ENCODE peak calls at places on chromosomes 3 and 15, in five cellular contexts. One of them, this sample, is unnamed.

GRCh38 chr3:122415104-122415744 is 638 bp downstream of the WDR5B start:
- DNase-seq in SK-N-MC: no peak
- DNase-seq in AG04450: no peak
- DNase-seq in IMR-90: peak
- DNase-seq in heart left ventricle: no peak
- DNase-seq in this sample: no peak

GRCh38 chr3:126131881-126132750 is 48.2 kb upstream of the SLC41A3 start:
- DNase-seq in AG04450: no peak
- DNase-seq in IMR-90: no peak
- DNase-seq in heart left ventricle: no peak
- DNase-seq in SK-N-MC: no peak
- DNase-seq in this sample: no peak

GRCh38 chr15:47674576-47675232 is 42.6 kb upstream of the SEMA6D start:
- DNase-seq in heart left ventricle: no peak
- DNase-seq in IMR-90: no peak
- DNase-seq in AG04450: no peak
- DNase-seq in SK-N-MC: no peak
- DNase-seq in this sample: no peak

GRCh38 chr3:27533718-27534578 is 49.8 kb upstream of the SLC4A7 start:
- DNase-seq in SK-N-MC: no peak
- DNase-seq in IMR-90: peak
- DNase-seq in AG04450: peak
- DNase-seq in heart left ventricle: peak
- DNase-seq in this sample: no peak

GRCh38 chr15:93042691-93043378 is 46.2 kb downstream of the RGMA start:
- DNase-seq in heart left ventricle: peak
- DNase-seq in SK-N-MC: no peak
- DNase-seq in IMR-90: no peak
- DNase-seq in AG04450: no peak
- DNase-seq in this sample: no peak

GRCh38 chr3:15557511-15557946 is 36.0 kb upstream of the COLQ start:
- DNase-seq in SK-N-MC: peak
- DNase-seq in heart left ventricle: no peak
- DNase-seq in IMR-90: peak
- DNase-seq in AG04450: peak
- DNase-seq in this sample: no peak

GRCh38 chr3:106025151-106025722 is 156.4 kb upstream of the CBLB start:
- DNase-seq in heart left ventricle: peak
- DNase-seq in SK-N-MC: no peak
- DNase-seq in IMR-90: peak
- DNase-seq in AG04450: no peak
- DNase-seq in this sample: no peak

GRCh38 chr15:61195116-61196002 is 33.7 kb downstream of the RORA start:
- DNase-seq in SK-N-MC: peak
- DNase-seq in heart left ventricle: no peak
- DNase-seq in AG04450: no peak
- DNase-seq in IMR-90: peak
- DNase-seq in this sample: no peak

GRCh38 chr3:138942861-138943623 is 3.9 kb downstream of the FOXL2 start:
- DNase-seq in heart left ventricle: no peak
- DNase-seq in SK-N-MC: no peak
- DNase-seq in IMR-90: no peak
- DNase-seq in AG04450: no peak
- DNase-seq in this sample: no peak

GRCh38 chr3:122273498-122273897 is 51.5 kb upstream of the CSTA start:
- DNase-seq in heart left ventricle: no peak
- DNase-seq in IMR-90: no peak
- DNase-seq in AG04450: no peak
- DNase-seq in SK-N-MC: no peak
- DNase-seq in this sample: no peak

GRCh38 chr3:53628546-53629395 is 134.4 kb downstream of the CACNA1D start:
- DNase-seq in IMR-90: no peak
- DNase-seq in heart left ventricle: no peak
- DNase-seq in SK-N-MC: no peak
- DNase-seq in AG04450: no peak
- DNase-seq in this sample: no peak

GRCh38 chr3:56899078-56899477 is 97.3 kb upstream of the ARHGEF3 start:
- DNase-seq in IMR-90: no peak
- DNase-seq in SK-N-MC: no peak
- DNase-seq in heart left ventricle: no peak
- DNase-seq in AG04450: no peak
- DNase-seq in this sample: no peak

GRCh38 chr15:37219211-37219701 is 118.9 kb upstream of the MEIS2 start:
- DNase-seq in AG04450: no peak
- DNase-seq in IMR-90: no peak
- DNase-seq in SK-N-MC: no peak
- DNase-seq in heart left ventricle: no peak
- DNase-seq in this sample: no peak
- H3K27ac ChIP-seq in AG04450: no peak
- H3K27ac ChIP-seq in IMR-90: no peak
- H3K27ac ChIP-seq in SK-N-MC: no peak
- H3K27ac ChIP-seq in heart left ventricle: no peak
- H3K27ac ChIP-seq in this sample: peak

DNA sequence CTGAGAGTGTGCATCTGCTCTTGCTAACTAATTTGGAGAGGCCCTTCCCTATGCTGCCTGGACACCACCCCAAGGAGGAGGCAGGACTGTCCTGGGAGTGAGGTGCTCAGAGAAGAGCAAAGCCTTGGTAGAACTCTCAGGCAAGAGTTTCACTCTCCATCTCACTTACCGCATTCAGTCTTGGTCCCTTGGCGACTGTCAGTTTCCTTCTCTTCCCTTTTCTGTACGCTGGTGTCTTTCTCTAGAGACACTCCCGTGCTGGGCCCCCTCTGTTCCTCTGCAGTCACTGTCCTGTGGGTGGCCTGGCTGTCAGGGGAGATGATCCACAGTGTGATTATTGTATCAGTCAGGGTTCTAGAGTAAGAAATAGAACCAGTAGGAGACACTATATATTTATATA is 44.0 kb downstream of the IDH2 start:
- DNase-seq in SK-N-MC: no peak
- DNase-seq in AG04450: no peak
- DNase-seq in IMR-90: no peak
- DNase-seq in heart left ventricle: no peak
- DNase-seq in this sample: no peak
- H3K27ac ChIP-seq in SK-N-MC: peak
- H3K27ac ChIP-seq in AG04450: no peak
- H3K27ac ChIP-seq in IMR-90: no peak
- H3K27ac ChIP-seq in heart left ventricle: no peak
- H3K27ac ChIP-seq in this sample: no peak

DNA sequence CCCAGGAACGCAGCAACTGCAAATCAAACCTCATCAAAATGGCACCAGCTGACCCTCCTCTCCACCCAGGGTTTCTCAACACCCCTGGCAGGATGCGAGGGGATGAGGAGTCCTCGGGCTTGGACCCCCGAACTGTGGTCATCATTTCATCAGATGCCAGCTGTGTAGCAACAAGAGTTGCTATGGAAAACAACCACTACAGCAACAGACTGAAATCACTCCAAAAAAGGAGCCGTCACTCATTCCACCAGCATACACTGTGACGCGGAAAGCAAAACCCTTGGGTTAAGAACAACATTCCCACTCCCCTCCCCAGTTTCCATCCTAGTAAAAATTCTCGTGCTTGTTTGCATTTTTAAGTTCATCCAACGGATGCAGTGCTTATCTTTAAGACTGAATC is 40.1 kb downstream of the VGLL4 start:
- DNase-seq in IMR-90: peak
- DNase-seq in heart left ventricle: peak
- DNase-seq in AG04450: peak
- DNase-seq in SK-N-MC: no peak
- DNase-seq in this sample: no peak
- H3K27ac ChIP-seq in IMR-90: peak
- H3K27ac ChIP-seq in heart left ventricle: peak
- H3K27ac ChIP-seq in AG04450: peak
- H3K27ac ChIP-seq in SK-N-MC: no peak
- H3K27ac ChIP-seq in this sample: peak

GRCh38 chr3:186942168-186942567 is 11.8 kb downstream of the ST6GAL1 start:
- DNase-seq in heart left ventricle: no peak
- DNase-seq in AG04450: no peak
- DNase-seq in SK-N-MC: no peak
- DNase-seq in IMR-90: no peak
- DNase-seq in this sample: no peak
- H3K27ac ChIP-seq in heart left ventricle: peak
- H3K27ac ChIP-seq in AG04450: no peak
- H3K27ac ChIP-seq in SK-N-MC: no peak
- H3K27ac ChIP-seq in IMR-90: no peak
- H3K27ac ChIP-seq in this sample: no peak

GRCh38 chr15:89450076-89451006 is 46.0 kb downstream of the RHCG start:
- DNase-seq in AG04450: no peak
- DNase-seq in heart left ventricle: no peak
- DNase-seq in SK-N-MC: no peak
- DNase-seq in IMR-90: no peak
- DNase-seq in this sample: no peak
- H3K27ac ChIP-seq in AG04450: no peak
- H3K27ac ChIP-seq in heart left ventricle: no peak
- H3K27ac ChIP-seq in SK-N-MC: peak
- H3K27ac ChIP-seq in IMR-90: no peak
- H3K27ac ChIP-seq in this sample: no peak

GRCh38 chr3:79258479-79258878 is 509.3 kb downstream of the ROBO1 start:
- DNase-seq in heart left ventricle: no peak
- DNase-seq in IMR-90: no peak
- DNase-seq in SK-N-MC: no peak
- DNase-seq in AG04450: no peak
- DNase-seq in this sample: no peak
- H3K27ac ChIP-seq in heart left ventricle: no peak
- H3K27ac ChIP-seq in IMR-90: no peak
- H3K27ac ChIP-seq in SK-N-MC: no peak
- H3K27ac ChIP-seq in AG04450: no peak
- H3K27ac ChIP-seq in this sample: no peak